ENCODE peak calls at places on chromosome 1, in eight cellular contexts. G, C, V, R, S, Z, J and E are unnamed samples.

GRCh38 chr1:29875557-29876028 is 639.3 kb downstream of the PTPRU start:
- DNase-seq in G (no peak), C (no peak), V (no peak), R (no peak), S (no peak), Z (no peak), J (no peak), E (peak)

GRCh38 chr1:43979528-43980254 is 681 bp downstream of the B4GALT2 start:
- DNase-seq in G (peak), C (no peak), V (peak), R (no peak), S (peak), Z (peak), J (peak), E (peak)

GRCh38 chr1:223556414-223557124 is 108.9 kb downstream of the CAPN8 start:
- DNase-seq in G (peak), C (no peak), V (peak), R (no peak), S (peak), Z (peak), J (no peak), E (peak)

GRCh38 chr1:209248649-209249279 is 334.8 kb upstream of the CAMK1G start:
- DNase-seq in G (peak), C (peak), V (peak), R (no peak), S (peak), Z (peak), J (peak), E (peak)

GRCh38 chr1:230832466-230832865 is 35.9 kb downstream of the C1orf198 start:
- DNase-seq in G (no peak), C (no peak), V (no peak), R (peak), S (peak), Z (no peak), J (no peak), E (peak)

GRCh38 chr1:21801100-21801499 is 11.0 kb upstream of the LDLRAD2 start:
- DNase-seq in G (peak), C (no peak), V (no peak), R (no peak), S (peak), Z (no peak), J (no peak), E (peak)

GRCh38 chr1:11564237-11564636 is 85.3 kb downstream of the DISP3 start:
- DNase-seq in G (no peak), C (no peak), V (no peak), R (no peak), S (no peak), Z (no peak), J (no peak), E (no peak)

GRCh38 chr1:215543191-215543606 is 23.9 kb upstream of the KCTD3 start:
- DNase-seq in G (peak), C (no peak), V (no peak), R (no peak), S (peak), Z (no peak), J (no peak), E (peak)

GRCh38 chr1:37595440-37596181 is at the start of gene GNL2:
- DNase-seq in G (peak), C (peak), V (peak), R (peak), S (peak), Z (peak), J (peak), E (peak)

GRCh38 chr1:47644216-47644581 is 206.4 kb downstream of the FOXD2 start:
- DNase-seq in G (no peak), C (no peak), V (no peak), R (no peak), S (no peak), Z (no peak), J (no peak), E (no peak)

GRCh38 chr1:206655471-206655882 is 20.1 kb downstream of the DYRK3 start:
- DNase-seq in G (no peak), C (no peak), V (no peak), R (no peak), S (no peak), Z (no peak), J (no peak), E (no peak)

GRCh38 chr1:30518186-30518585 is 205.2 kb downstream of the MATN1 start:
- DNase-seq in G (no peak), C (peak), V (no peak), R (peak), S (no peak), Z (no peak), J (no peak), E (no peak)

GRCh38 chr1:98389809-98390208 is 271.7 kb upstream of the SNX7 start:
- DNase-seq in G (no peak), C (no peak), V (no peak), R (no peak), S (peak), Z (no peak), J (no peak), E (no peak)

GRCh38 chr1:177024623-177025022 is 139.9 kb downstream of the ASTN1 start:
- DNase-seq in G (no peak), C (no peak), V (no peak), R (no peak), S (no peak), Z (no peak), J (no peak), E (no peak)

GRCh38 chr1:20148571-20149500 is 9.7 kb downstream of the PLA2G2F start:
- DNase-seq in G (no peak), C (no peak), V (no peak), R (no peak), S (no peak), Z (no peak), J (no peak), E (no peak)

GRCh38 chr1:177809844-177810243 is 160.0 kb downstream of the SEC16B start:
- DNase-seq in G (no peak), C (no peak), V (no peak), R (no peak), S (no peak), Z (no peak), J (no peak), E (no peak)

GRCh38 chr1:36307601-36308330 is 1.6 kb downstream of the SH3D21 start:
- DNase-seq in G (no peak), C (no peak), V (no peak), R (no peak), S (no peak), Z (no peak), J (no peak), E (no peak)

GRCh38 chr1:105793541-105794146 is 1262.8 kb upstream of the PRMT6 start:
- DNase-seq in G (peak), C (no peak), V (peak), R (no peak), S (no peak), Z (peak), J (no peak), E (peak)

GRCh38 chr1:160834945-160835565 is 27.6 kb downstream of the CD244 start:
- DNase-seq in G (peak), C (peak), V (peak), R (no peak), S (peak), Z (peak), J (peak), E (peak)

GRCh38 chr1:15950763-15951295 is 25.1 kb downstream of the ZBTB17 start:
- DNase-seq in G (no peak), C (peak), V (no peak), R (peak), S (peak), Z (no peak), J (peak), E (no peak)

GRCh38 chr1:46102769-46103476 is 29.5 kb downstream of the PIK3R3 start:
- DNase-seq in G (no peak), C (no peak), V (no peak), R (no peak), S (no peak), Z (no peak), J (no peak), E (peak)

GRCh38 chr1:209689484-209689883 is 14.3 kb downstream of the G0S2 start:
- DNase-seq in G (peak), C (no peak), V (no peak), R (no peak), S (no peak), Z (no peak), J (no peak), E (peak)

GRCh38 chr1:29513357-29513756 is 277.0 kb downstream of the PTPRU start:
- DNase-seq in G (peak), C (no peak), V (peak), R (peak), S (peak), Z (peak), J (no peak), E (peak)

GRCh38 chr1:26705788-26706237 is 10.0 kb downstream of the ARID1A start:
- DNase-seq in G (peak), C (no peak), V (no peak), R (peak), S (peak), Z (no peak), J (no peak), E (peak)

GRCh38 chr1:45146833-45147232 is 59.6 kb downstream of the ZSWIM5 start:
- DNase-seq in G (no peak), C (no peak), V (no peak), R (no peak), S (peak), Z (no peak), J (no peak), E (no peak)

GRCh38 chr1:176164014-176164678 is 42.9 kb downstream of the COP1 start:
- DNase-seq in G (no peak), C (no peak), V (no peak), R (no peak), S (no peak), Z (no peak), J (no peak), E (no peak)

GRCh38 chr1:77539510-77540142 is 142.8 kb downstream of the ZZZ3 start:
- DNase-seq in G (no peak), C (no peak), V (no peak), R (no peak), S (peak), Z (no peak), J (no peak), E (peak)

GRCh38 chr1:222060247-222060851 is 318.5 kb upstream of the DUSP10 start:
- DNase-seq in G (no peak), C (no peak), V (no peak), R (no peak), S (no peak), Z (no peak), J (no peak), E (no peak)

GRCh38 chr1:214259353-214259982 is 21.5 kb upstream of the SMYD2 start:
- DNase-seq in G (no peak), C (no peak), V (no peak), R (no peak), S (no peak), Z (no peak), J (no peak), E (peak)

GRCh38 chr1:198672124-198672523 is 33.3 kb downstream of the PTPRC start:
- DNase-seq in G (no peak), C (no peak), V (no peak), R (no peak), S (peak), Z (no peak), J (no peak), E (no peak)

GRCh38 chr1:28163496-28164120 is 12.9 kb downstream of the PTAFR start:
- DNase-seq in G (no peak), C (no peak), V (no peak), R (no peak), S (no peak), Z (no peak), J (no peak), E (no peak)

GRCh38 chr1:182556279-182556678 is 32.8 kb downstream of the RNASEL start:
- DNase-seq in G (no peak), C (no peak), V (no peak), R (no peak), S (no peak), Z (no peak), J (no peak), E (peak)

GRCh38 chr1:36992139-36992940 is 42.0 kb downstream of the GRIK3 start:
- DNase-seq in G (no peak), C (no peak), V (no peak), R (no peak), S (no peak), Z (no peak), J (no peak), E (no peak)

GRCh38 chr1:189678779-189679178 is 798.9 kb downstream of the BRINP3 start:
- DNase-seq in G (no peak), C (no peak), V (no peak), R (no peak), S (no peak), Z (no peak), J (no peak), E (no peak)
- TF ChIP-seq CTCF in G (no peak), C (no peak), V (peak), R (no peak), S (no peak), Z (no peak), J (no peak), E (no peak)

GRCh38 chr1:24420547-24420946 is 4.9 kb downstream of the NIPAL3 start:
- DNase-seq in G (no peak), C (no peak), V (no peak), R (no peak), S (no peak), Z (no peak), J (no peak), E (no peak)

GRCh38 chr1:24424990-24425389 is 9.4 kb downstream of the NIPAL3 start:
- DNase-seq in G (no peak), C (no peak), V (no peak), R (no peak), S (no peak), Z (no peak), J (no peak), E (no peak)

GRCh38 chr1:24424207-24424606 is 8.6 kb downstream of the NIPAL3 start:
- DNase-seq in G (no peak), C (no peak), V (no peak), R (no peak), S (no peak), Z (no peak), J (no peak), E (no peak)

GRCh38 chr1:24418898-24419628 is 3.5 kb downstream of the NIPAL3 start:
- DNase-seq in G (no peak), C (peak), V (no peak), R (no peak), S (no peak), Z (no peak), J (no peak), E (peak)

GRCh38 chr1:24421502-24421901 is 5.9 kb downstream of the NIPAL3 start:
- DNase-seq in G (no peak), C (no peak), V (no peak), R (no peak), S (no peak), Z (no peak), J (no peak), E (no peak)
- TF ChIP-seq CTCF in G (no peak), C (no peak), V (peak), R (no peak), S (no peak), Z (no peak), J (no peak), E (no peak)

GRCh38 chr1:116986531-116987255 is 14.9 kb upstream of the CD101 start:
- DNase-seq in G (no peak), C (peak), V (no peak), R (no peak), S (no peak), Z (no peak), J (no peak), E (no peak)
- TF ChIP-seq CTCF in G (no peak), C (no peak), V (no peak), R (no peak), S (no peak), Z (no peak), J (no peak), E (no peak)

GRCh38 chr1:245341738-245342137 is 187.0 kb downstream of the KIF26B start:
- DNase-seq in G (no peak), C (no peak), V (no peak), R (no peak), S (no peak), Z (no peak), J (no peak), E (no peak)

GRCh38 chr1:245348626-245349025 is 193.8 kb downstream of the KIF26B start:
- DNase-seq in G (no peak), C (no peak), V (no peak), R (no peak), S (no peak), Z (no peak), J (no peak), E (no peak)

DNA sequence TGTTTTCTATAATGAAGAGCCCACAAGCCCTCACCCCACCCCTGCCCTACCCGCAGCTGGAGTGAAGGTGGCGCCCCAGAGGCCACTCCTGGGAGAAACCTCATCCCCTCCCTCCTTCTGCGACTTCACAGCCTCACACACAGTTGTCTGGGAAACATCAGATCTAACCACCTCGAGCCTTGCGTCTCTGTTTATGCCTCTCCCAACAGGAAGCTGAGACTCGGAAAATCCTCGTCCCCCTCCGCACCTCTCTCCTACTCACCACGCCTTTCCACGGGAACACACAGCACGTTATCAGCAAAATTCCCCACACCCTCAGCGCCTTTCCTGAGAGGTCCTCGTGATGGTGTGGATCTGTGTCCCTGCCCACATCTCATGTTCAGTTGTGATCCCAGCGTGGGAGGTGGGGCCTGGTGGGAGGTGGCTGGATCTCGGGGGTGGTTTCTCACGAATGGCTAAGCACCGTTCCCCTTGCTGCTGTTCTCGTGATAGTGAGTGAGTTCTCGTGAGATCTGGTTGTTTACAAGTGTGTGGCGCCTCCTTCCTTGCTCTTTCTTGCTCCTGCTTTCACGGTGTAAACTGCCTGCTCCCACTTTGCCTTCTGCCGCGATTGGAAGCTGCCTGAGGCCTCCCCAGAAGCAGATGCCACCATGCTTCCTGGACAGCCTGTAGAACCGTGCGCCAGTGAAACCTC is 190.6 kb downstream of the KIF26B start:
- DNase-seq in G (no peak), C (no peak), V (no peak), R (no peak), S (no peak), Z (no peak), J (no peak), E (no peak)
- TF ChIP-seq CTCF in G (no peak), C (no peak), V (no peak), R (no peak), S (no peak), Z (no peak), J (no peak), E (no peak)

GRCh38 chr1:41842282-41842681 is 76.4 kb downstream of the HIVEP3 start:
- DNase-seq in G (no peak), C (no peak), V (no peak), R (no peak), S (no peak), Z (no peak), J (no peak), E (no peak)
- TF ChIP-seq CTCF in G (no peak), C (no peak), V (no peak), R (no peak), S (no peak), Z (no peak), J (no peak), E (no peak)

GRCh38 chr1:89669445-89669844 is 36.5 kb downstream of the LRRC8C start:
- DNase-seq in G (no peak), C (no peak), V (no peak), R (no peak), S (no peak), Z (no peak), J (no peak), E (no peak)
- TF ChIP-seq CTCF in G (no peak), C (no peak), V (no peak), R (no peak), S (no peak), Z (no peak), J (no peak), E (no peak)

DNA sequence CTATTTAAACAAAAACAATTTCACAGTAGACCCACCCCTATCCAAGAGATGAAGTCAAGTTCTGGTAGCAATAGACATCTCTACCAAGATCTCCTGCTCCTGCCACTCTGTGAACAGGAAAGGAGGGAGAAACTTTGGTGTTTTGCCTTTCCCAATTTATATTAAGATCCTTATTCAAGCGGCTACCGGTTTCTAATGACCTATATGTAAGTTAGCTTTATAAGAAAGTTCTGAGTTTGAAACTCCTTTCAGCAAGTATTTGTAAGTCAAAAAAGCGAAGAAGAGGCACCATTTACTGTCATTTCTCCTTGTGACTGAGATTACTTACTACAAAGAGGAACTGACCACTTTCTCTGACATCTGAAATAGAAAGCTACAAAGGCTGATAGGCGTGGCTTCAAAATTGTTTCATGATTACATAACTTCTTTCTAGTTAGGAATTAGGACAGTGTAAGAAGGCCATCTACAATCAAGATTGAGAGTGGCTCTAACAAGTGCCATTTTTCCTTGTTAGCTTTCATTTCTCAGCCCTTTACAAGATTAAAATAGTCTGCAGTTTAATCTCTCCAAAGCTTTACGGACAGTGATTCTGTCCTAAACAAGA is at the start of gene MNDA:
- DNase-seq in G (no peak), C (no peak), V (no peak), R (no peak), S (no peak), Z (peak), J (no peak), E (no peak)
- TF ChIP-seq CTCF in G (no peak), C (no peak), V (no peak), R (no peak), S (no peak), Z (no peak), J (no peak), E (no peak)

GRCh38 chr1:225517697-225518096 is 89.9 kb upstream of the LBR start:
- DNase-seq in G (no peak), C (no peak), V (no peak), R (no peak), S (no peak), Z (no peak), J (no peak), E (no peak)
- TF ChIP-seq CTCF in G (no peak), C (no peak), V (no peak), R (peak), S (no peak), Z (no peak), J (no peak), E (no peak)

GRCh38 chr1:6170742-6171201 is 9.3 kb downstream of the CHD5 start:
- DNase-seq in G (no peak), C (no peak), V (no peak), R (no peak), S (no peak), Z (no peak), J (no peak), E (no peak)

GRCh38 chr1:6170116-6170741 is 9.9 kb downstream of the CHD5 start:
- DNase-seq in G (no peak), C (no peak), V (no peak), R (no peak), S (no peak), Z (no peak), J (no peak), E (no peak)

GRCh38 chr1:6172549-6172948 is 7.6 kb downstream of the CHD5 start:
- DNase-seq in G (no peak), C (no peak), V (no peak), R (no peak), S (no peak), Z (no peak), J (no peak), E (no peak)

GRCh38 chr1:6168947-6169586 is 11.1 kb downstream of the CHD5 start:
- DNase-seq in G (no peak), C (no peak), V (no peak), R (no peak), S (no peak), Z (no peak), J (no peak), E (no peak)

DNA sequence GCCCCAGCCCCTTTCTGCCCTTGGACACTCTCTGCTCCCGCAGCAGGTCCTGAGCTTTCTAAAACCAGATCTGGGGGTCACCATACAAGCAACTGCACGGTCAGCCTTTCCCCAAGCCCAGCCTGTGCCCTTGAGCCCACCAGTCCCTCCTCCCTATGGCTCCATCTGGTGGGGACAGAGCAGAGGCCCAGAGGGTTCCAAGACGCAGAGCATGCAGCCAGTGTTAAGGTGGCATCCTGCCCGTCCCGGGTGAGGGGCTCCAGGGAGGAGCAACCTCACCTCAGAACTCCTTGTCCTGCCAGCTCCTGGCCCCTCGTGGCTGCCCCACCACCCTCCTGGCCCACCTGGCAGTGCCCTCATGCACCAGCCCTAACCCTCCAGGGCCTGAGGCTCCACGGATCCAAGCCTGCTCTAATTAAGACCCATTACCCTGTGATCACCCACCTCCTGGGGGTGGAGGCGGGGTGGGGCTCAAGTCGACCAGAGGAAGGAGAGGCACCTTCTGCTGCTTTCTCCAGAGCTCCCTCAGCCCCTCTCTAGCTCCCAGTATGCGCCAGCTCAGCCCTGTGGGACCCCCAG is 8.5 kb downstream of the CHD5 start:
- DNase-seq in G (peak), C (no peak), V (peak), R (no peak), S (no peak), Z (no peak), J (no peak), E (peak)
- TF ChIP-seq CTCF in G (peak), C (no peak), V (peak), R (peak), S (peak), Z (peak), J (no peak), E (peak)